ENCODE peak calls at places on chromosome 12, in five cellular contexts. P, W, F, L and G are unnamed samples.

GRCh38 chr12:111297703-111298426 is 71.0 kb downstream of the PHETA1 start:
- DNase-seq in L (no peak), P (no peak), W (no peak), F (no peak), G (peak)

GRCh38 chr12:12608557-12608957 is 3.1 kb upstream of the CREBL2 start:
- DNase-seq in F (peak), P (no peak), L (no peak), W (peak), G (no peak)

GRCh38 chr12:26627335-26627734 is 205.7 kb downstream of the ITPR2 start:
- DNase-seq in L (no peak), F (no peak), P (no peak), W (peak), G (no peak)

GRCh38 chr12:120698677-120699076 is 11.6 kb upstream of the UNC119B start:
- DNase-seq in L (no peak), F (no peak), W (no peak), P (no peak), G (no peak)

GRCh38 chr12:79267580-79267979 is 403.0 kb downstream of the SYT1 start:
- DNase-seq in P (no peak), L (no peak), W (no peak), F (no peak), G (no peak)

GRCh38 chr12:88944403-88944802 is 364.1 kb upstream of the KITLG start:
- DNase-seq in L (no peak), P (no peak), W (peak), F (no peak), G (no peak)

GRCh38 chr12:111788178-111788654 is 21.5 kb downstream of the ALDH2 start:
- DNase-seq in L (no peak), F (no peak), W (no peak), P (no peak), G (peak)

GRCh38 chr12:94570161-94570560 is 80.2 kb downstream of the TMCC3 start:
- DNase-seq in F (no peak), W (no peak), P (no peak), L (no peak), G (no peak)

GRCh38 chr12:5514545-5514944 is 82.6 kb downstream of the NTF3 start:
- DNase-seq in W (no peak), F (no peak), L (peak), P (no peak), G (no peak)

GRCh38 chr12:98352835-98353234 is 162.6 kb upstream of the TMPO start:
- DNase-seq in L (no peak), P (no peak), F (no peak), W (no peak), G (no peak)

GRCh38 chr12:39906237-39906636 is 199.6 kb downstream of the SLC2A13 start:
- DNase-seq in W (no peak), P (no peak), L (no peak), F (no peak), G (no peak)

GRCh38 chr12:39902823-39903222 is 203.1 kb downstream of the SLC2A13 start:
- DNase-seq in L (no peak), F (no peak), P (no peak), W (no peak), G (no peak)

DNA sequence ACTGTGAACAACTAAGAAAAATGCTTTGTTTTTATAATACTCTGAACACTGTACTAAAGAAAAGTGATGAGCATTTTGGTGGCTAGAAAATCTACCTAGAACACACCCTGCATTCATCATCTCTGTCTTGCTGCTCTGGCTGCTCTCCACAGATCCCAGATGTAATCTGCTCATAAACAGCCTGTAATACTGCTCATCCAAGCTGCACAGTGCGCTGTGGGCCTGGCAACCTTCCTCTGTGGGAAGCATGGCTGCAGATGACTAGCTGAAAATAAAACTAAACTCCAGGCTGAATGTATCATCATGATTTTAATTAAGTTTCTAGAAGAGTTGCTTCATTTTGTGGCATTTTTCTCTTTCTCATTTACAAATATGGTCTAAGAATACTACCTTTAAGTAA is 200.7 kb downstream of the SLC2A13 start:
- DNase-seq in P (no peak), F (no peak), W (no peak), L (no peak), G (no peak)
- TF ChIP-seq ATF3 in P (no peak), F (no peak), W (no peak), L (no peak), G (no peak)

GRCh38 chr12:49930515-49931288 is 19.8 kb upstream of the AQP2 start:
- DNase-seq in P (no peak), L (no peak), W (no peak), F (no peak), G (no peak)
- TF ChIP-seq CREB1 in P (no peak), L (no peak), W (no peak), F (no peak), G (no peak)

DNA sequence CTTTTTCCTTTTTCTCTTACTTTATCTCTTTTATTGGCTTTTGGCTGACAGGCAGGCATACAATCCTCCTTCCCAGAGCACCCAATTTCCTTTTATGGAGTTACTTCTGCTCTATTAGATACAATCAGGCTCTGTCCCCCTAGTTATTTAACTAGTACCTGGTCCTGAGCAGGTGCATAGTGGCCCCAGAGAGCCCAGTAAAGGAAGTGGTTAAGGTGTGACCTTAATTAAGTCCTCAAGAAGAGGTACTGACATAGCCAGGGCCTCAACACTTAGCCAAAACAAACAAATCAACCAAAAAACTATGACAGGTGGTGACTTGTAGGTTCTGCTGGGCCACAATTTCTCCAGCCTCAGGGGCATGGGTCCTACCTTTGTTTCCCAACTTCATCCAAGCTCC is 82.9 kb downstream of the CCDC60 start:
- DNase-seq in W (no peak), F (no peak), P (no peak), L (no peak), G (no peak)
- TF ChIP-seq ATF3 in W (no peak), F (no peak), P (no peak), L (no peak), G (no peak)

DNA sequence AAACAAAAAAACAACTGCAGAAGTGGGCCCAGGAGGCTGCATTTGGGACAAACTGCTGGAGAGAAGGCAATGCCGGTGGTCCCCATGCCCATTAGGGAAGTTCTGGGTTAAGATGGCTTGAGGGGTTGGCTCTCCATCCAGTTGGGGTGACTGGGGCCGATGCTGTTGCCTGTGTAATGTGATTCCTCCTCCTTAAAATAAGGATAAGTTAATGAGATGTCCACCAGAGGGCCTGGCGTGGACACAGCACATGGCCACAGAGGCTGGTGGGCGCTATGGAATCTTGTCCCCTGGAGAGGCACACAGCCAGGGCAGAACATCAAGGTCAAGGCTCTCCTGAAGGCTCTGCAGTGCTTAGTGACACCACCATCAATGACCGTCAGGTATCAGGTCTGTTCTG is 1.0 kb upstream of the TESC start:
- DNase-seq in L (no peak), W (no peak), P (peak), F (no peak), G (peak)
- TF ChIP-seq CREB1 in L (no peak), W (no peak), P (no peak), F (no peak), G (no peak)

GRCh38 chr12:48351022-48351708 is 446 bp upstream of the ZNF641 start:
- DNase-seq in L (no peak), F (no peak), P (no peak), W (peak), G (peak)
- TF ChIP-seq ATF3 in L (no peak), F (no peak), P (peak), W (no peak), G (no peak)

GRCh38 chr12:69068431-69068830 is 135.5 kb upstream of the CPM start:
- DNase-seq in F (no peak), W (peak), P (no peak), L (no peak), G (no peak)
- TF ChIP-seq CREB1 in F (no peak), W (no peak), P (no peak), L (no peak), G (no peak)

GRCh38 chr12:71626098-71626497 is 37.5 kb downstream of the ZFC3H1 start:
- DNase-seq in P (no peak), L (no peak), W (no peak), F (no peak), G (no peak)

GRCh38 chr12:71627438-71628002 is 36.1 kb downstream of the ZFC3H1 start:
- DNase-seq in L (no peak), F (no peak), P (no peak), W (no peak), G (no peak)

GRCh38 chr12:71621938-71622337 is 41.7 kb downstream of the ZFC3H1 start:
- DNase-seq in F (no peak), W (no peak), L (no peak), P (no peak), G (no peak)

GRCh38 chr12:71626768-71627167 is 36.9 kb downstream of the ZFC3H1 start:
- DNase-seq in P (no peak), W (peak), L (no peak), F (no peak), G (no peak)
- TF ChIP-seq ATF3 in P (no peak), W (no peak), L (no peak), F (no peak), G (no peak)